ENCODE peak calls at places on chromosomes 11 and 22, in eight cellular contexts. L is thyroid gland, G is WERI-Rb-1, V is SJSA1, K is left lung, B is endodermal cell, N is GM23248, E is left ventricle myocardium inferior. W is an unnamed sample. For H3K27me3, the result is how much of the 10 kb centered on the place peaks cover.

GRCh38 chr11:3866206-3866605 is 10.7 kb downstream of the STIM1 start:
- DNase-seq in L (peak), G (no peak), V (no peak), K (peak), B (no peak), N (no peak), E (peak), W (no peak)

GRCh38 chr22:20779813-20780148 is 5.9 kb downstream of the SERPIND1 start:
- DNase-seq in L (no peak), G (no peak), V (no peak), K (no peak), B (no peak), N (no peak), E (no peak), W (no peak)

GRCh38 chr11:45654741-45655283 is 10.6 kb downstream of the CHST1 start:
- DNase-seq in L (no peak), G (no peak), V (no peak), K (peak), B (no peak), N (no peak), E (no peak), W (no peak)

GRCh38 chr11:130606181-130606580 is 157.7 kb downstream of the ADAMTS15 start:
- DNase-seq in L (no peak), G (no peak), V (no peak), K (no peak), B (no peak), N (peak), E (no peak), W (no peak)

GRCh38 chr22:26416670-26417270 is 12.3 kb upstream of the ASPHD2 start:
- DNase-seq in L (no peak), G (no peak), V (peak), K (no peak), B (peak), N (peak), E (no peak), W (no peak)

GRCh38 chr11:79857404-79857803 is 416.6 kb upstream of the TENM4 start:
- DNase-seq in L (no peak), G (no peak), V (no peak), K (no peak), B (no peak), N (no peak), E (no peak), W (no peak)

GRCh38 chr22:24109649-24110048 is 71.6 kb upstream of the SUSD2 start:
- DNase-seq in L (no peak), G (no peak), V (no peak), K (peak), B (no peak), N (no peak), E (no peak), W (no peak)

GRCh38 chr22:19929586-19930302 is 11.8 kb upstream of the COMT start:
- DNase-seq in L (no peak), G (no peak), V (no peak), K (peak), B (no peak), N (no peak), E (no peak), W (no peak)

GRCh38 chr11:13629752-13630151 is 38.7 kb upstream of the FAR1 start:
- DNase-seq in L (no peak), G (no peak), V (no peak), K (no peak), B (no peak), N (no peak), E (no peak), W (no peak)

GRCh38 chr11:76592025-76592914 is 78.3 kb downstream of the LRRC32 start:
- DNase-seq in L (no peak), G (no peak), V (no peak), K (no peak), B (no peak), N (no peak), E (no peak), W (no peak)

GRCh38 chr11:69251639-69252493 is 42.1 kb upstream of the MYEOV start:
- DNase-seq in L (no peak), G (no peak), V (no peak), K (no peak), B (peak), N (no peak), E (no peak), W (no peak)

DNA sequence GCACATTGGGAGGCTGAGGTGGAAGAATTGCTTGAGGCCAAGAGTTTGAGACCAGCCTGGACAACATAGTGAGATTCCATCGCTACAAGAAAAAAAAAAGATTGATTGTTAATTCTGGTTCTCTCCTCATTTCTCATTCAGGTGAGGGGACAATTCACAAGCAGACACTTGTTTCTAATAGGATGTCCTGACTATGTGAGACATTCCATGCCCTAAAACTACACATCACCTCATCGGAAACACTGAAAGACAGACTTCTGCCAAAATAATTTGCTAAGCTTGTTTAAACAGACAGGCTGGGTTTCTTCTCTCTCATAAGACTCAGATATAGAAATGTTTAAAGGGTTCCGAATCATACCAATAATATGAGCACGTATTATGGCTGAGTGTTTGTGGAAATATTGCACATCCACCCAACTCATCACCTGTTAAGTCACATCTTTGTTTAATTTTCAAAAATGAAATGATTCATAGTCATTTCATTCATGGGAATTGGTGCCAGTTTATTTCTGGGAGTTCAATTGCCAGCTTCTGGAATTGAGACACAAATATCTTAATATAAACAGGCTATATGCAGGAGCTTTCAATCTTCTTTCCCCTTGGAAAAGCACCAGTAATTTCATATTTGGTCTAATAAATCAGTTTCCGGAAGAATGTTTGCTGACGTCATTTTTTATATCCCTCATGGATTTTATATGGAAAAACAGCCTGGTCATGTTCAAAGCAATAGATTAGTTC is 87.2 kb downstream of the BDNF start:
- DNase-seq in L (no peak), G (no peak), V (no peak), K (no peak), B (no peak), N (peak), E (no peak), W (no peak)
- H3K27ac ChIP-seq in L (no peak), G (no peak), V (no peak), K (no peak), B (no peak), N (peak), E (no peak), W (no peak)

DNA sequence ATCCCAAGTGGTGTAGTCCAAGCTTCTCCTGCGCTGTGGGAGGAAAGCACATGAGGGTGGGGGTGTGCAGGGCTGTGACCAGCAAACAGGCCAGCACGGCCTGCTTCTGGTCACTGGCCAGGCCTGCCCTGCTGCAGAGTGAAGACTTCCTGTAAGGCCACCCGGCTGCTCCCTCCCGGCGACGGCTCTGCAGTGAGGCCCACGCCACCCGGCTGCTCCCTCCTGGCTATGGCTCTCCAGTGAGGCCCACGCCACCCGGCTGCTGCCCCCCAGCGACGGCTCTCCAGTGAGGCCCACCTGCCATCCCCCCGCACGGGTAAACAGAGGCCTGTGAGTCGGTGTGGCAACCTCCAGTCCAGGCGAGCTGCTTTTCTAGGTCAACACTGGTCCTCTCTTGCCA is 31.4 kb upstream of the BRSK2 start:
- DNase-seq in L (no peak), G (no peak), V (peak), K (peak), B (no peak), N (no peak), E (no peak), W (no peak)
- H3K27me3 ChIP-seq in L (under half), G (under half), V (under half), K (under half), B (under half), N (under half), E (half or more), W (under half)

GRCh38 chr11:73335204-73335923 is 27.3 kb downstream of the ARHGEF17 start:
- DNase-seq in L (peak), G (peak), V (peak), K (peak), B (peak), N (peak), E (peak), W (peak)
- H3K4me3 ChIP-seq in L (no peak), G (no peak), V (no peak), K (no peak), B (no peak), N (no peak), E (peak), W (peak)

DNA sequence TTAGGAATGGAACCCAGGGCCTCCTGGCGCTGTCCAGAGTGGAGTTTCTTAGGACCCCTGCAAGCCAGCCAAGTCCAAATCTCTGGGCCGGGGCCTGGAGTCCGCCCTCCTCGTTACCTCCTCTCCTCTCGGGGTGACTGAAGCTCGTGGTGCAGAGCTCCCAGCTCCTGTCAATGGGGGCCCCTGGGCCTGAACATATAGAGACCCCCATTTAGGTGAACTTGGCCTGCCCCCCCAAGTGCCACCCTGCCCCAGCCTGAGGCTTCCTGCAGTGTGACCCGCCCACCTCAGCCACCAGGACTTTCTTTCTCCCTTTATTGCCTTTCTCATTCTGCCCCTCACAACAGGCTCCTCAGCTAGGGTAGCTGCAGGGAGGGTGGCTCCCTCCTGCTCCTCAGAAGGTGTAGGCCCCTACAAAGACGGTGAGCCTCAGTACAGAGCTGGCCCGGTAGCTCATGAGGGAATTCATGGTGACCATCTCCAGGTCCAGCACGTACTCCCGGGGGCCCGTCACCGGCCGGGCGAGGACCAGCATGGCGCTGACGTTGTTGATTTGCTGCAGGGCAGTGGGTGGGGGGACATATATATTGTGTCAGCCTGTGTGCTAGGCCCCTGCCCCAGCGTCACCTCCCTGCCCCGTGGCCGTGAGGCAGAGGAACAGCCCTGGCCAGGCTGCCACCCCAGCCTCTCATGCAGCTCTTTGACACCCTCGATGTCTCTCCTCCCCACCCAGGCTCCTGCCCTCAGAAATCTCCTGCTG is 5.9 kb downstream of the EFEMP2 start:
- DNase-seq in L (no peak), G (no peak), V (no peak), K (peak), B (no peak), N (no peak), E (peak), W (no peak)
- H3K27ac ChIP-seq in L (no peak), G (no peak), V (no peak), K (no peak), B (no peak), N (no peak), E (no peak), W (no peak)

DNA sequence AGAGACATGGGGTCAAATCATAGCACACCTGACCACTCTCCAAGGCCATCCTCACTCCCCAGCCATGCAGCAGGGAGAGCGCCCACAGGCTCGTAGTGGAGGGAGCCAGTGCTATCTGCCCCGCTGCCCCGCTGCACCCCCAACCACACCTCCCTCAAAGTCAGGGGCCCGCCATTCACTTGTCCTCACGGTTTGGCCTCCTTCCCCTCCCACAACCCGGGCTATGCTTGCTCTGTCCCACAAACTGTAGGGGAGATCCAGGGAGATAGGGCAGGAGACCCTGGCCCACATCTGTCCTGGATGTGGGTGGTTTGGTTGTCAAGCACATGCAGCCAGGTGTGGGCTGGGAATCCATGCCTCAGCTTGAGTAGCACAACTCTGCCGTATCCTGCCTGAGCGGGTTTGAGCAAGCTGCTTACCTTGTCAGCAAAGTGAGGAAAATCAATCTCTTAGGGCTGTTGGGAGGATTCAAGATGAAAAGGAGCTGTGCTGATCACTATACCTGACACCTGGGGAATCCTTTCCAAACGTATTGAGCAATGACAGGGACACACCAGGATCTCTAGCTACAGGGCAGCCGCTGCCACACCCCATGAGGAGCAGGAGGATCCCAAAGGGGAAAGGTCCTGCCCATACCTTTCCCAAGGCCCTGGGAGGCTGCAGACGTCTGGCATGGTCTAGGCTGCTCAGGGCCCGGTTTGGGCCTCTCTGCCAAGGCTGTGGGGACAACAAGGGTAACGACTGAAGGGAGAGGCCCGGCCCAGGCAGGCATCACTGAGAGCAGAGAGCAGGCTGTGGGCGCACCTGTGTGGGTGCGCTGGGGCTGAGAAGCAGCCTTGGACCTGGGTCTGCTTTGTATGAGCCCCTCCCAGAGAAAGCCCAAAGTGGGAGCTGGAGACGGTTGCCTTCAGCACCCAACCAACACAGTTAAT is 23.3 kb downstream of the KCNJ5 start:
- DNase-seq in L (no peak), G (no peak), V (no peak), K (no peak), B (peak), N (no peak), E (peak), W (no peak)
- H3K27me3 ChIP-seq in L (under half), G (under half), V (under half), K (under half), B (under half), N (under half), E (under half), W (under half)

DNA sequence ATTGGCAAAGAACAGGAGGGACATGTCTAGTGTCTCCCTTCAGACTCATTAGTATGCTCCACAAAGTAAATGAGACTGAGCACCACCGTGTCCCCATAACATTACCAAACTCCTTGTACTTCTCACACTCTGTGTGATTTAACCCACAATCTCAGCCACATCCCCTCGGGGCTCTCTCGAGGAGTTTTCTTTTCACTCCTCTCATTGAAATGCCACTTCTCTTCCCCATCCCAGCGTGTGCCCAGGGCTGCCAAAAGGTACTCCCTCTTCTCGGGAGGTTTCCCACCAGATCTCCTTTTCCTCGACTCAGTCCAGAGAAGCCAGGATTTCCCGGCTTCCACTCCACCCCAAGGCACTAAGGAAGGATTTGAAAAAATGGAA is 1.1 kb downstream of the RBFOX2 start:
- DNase-seq in L (peak), G (no peak), V (peak), K (no peak), B (no peak), N (peak), E (no peak), W (peak)
- H3K4me3 ChIP-seq in L (peak), G (peak), V (peak), K (peak), B (peak), N (peak), E (peak), W (peak)

GRCh38 chr11:128725630-128726461 is 32.0 kb downstream of the FLI1 start:
- DNase-seq in L (no peak), G (no peak), V (no peak), K (no peak), B (no peak), N (peak), E (no peak), W (no peak)
- H3K27ac ChIP-seq in L (no peak), G (no peak), V (no peak), K (peak), B (no peak), N (no peak), E (peak), W (no peak)

W was measured in tibial artery.